ENCODE peak calls at places on chromosomes 6 and 20, in eight cellular contexts. W is stimulated activated CD4-positive, alpha-beta T cell treated with anti-CD3 and anti-CD28 coated beads, Interleukin-1b, Interleukin-23, amount 100 ng/mL, for 4 hours; X is C1 segment of cervical spinal cord; B is tibial artery; D is NCI-H774; L is heart right ventricle; M is choroid plexus epithelial cell; V is AG09319. C is an unnamed sample.

GRCh38 chr20:39751557-39752137 is 789.5 kb downstream of the DHX35 start:
- DNase-seq in W (no peak), X (no peak), B (no peak), D (no peak), L (no peak), M (no peak), V (no peak), C (no peak)

GRCh38 chr6:22043284-22043962 is 253.4 kb downstream of the PRL start:
- DNase-seq in W (no peak), X (no peak), B (no peak), D (no peak), L (peak), M (no peak), V (peak), C (no peak)

GRCh38 chr6:6915219-6915618 is 192.5 kb upstream of the RREB1 start:
- DNase-seq in W (no peak), X (no peak), B (no peak), D (peak), L (no peak), M (peak), V (no peak), C (no peak)

GRCh38 chr6:108734336-108734922 is 113.8 kb upstream of the ARMC2 start:
- DNase-seq in W (no peak), X (no peak), B (no peak), D (no peak), L (no peak), M (no peak), V (no peak), C (no peak)

GRCh38 chr6:31142356-31142755 is 3.5 kb upstream of the PSORS1C2 start:
- DNase-seq in W (no peak), X (no peak), B (no peak), D (no peak), L (no peak), M (no peak), V (no peak), C (no peak)

GRCh38 chr6:142534484-142534883 is 232.7 kb downstream of the ADGRG6 start:
- DNase-seq in W (no peak), X (no peak), B (no peak), D (no peak), L (no peak), M (no peak), V (no peak), C (no peak)

GRCh38 chr6:156336096-156336495 is 441.1 kb upstream of the ARID1B start:
- DNase-seq in W (no peak), X (no peak), B (no peak), D (no peak), L (no peak), M (no peak), V (no peak), C (no peak)

GRCh38 chr6:38973178-38974057 is 75.2 kb upstream of the GLP1R start:
- DNase-seq in W (no peak), X (no peak), B (no peak), D (peak), L (no peak), M (peak), V (peak), C (no peak)

GRCh38 chr20:49169547-49169946 is 18.6 kb downstream of the STAU1 start:
- DNase-seq in W (no peak), X (no peak), B (no peak), D (no peak), L (no peak), M (no peak), V (no peak), C (no peak)

GRCh38 chr20:20413801-20414200 is 45.9 kb downstream of the INSM1 start:
- DNase-seq in W (no peak), X (no peak), B (no peak), D (no peak), L (no peak), M (no peak), V (no peak), C (no peak)

GRCh38 chr20:47252879-47253307 is 103.6 kb downstream of the ZMYND8 start:
- DNase-seq in W (no peak), X (no peak), B (no peak), D (no peak), L (no peak), M (no peak), V (no peak), C (no peak)

GRCh38 chr6:26493258-26493657 is 6.8 kb upstream of the BTN1A1 start:
- DNase-seq in W (no peak), X (no peak), B (no peak), D (no peak), L (no peak), M (peak), V (no peak), C (no peak)

GRCh38 chr20:40986774-40987173 is 41.8 kb upstream of the TOP1 start:
- DNase-seq in W (no peak), X (no peak), B (no peak), D (no peak), L (no peak), M (no peak), V (no peak), C (no peak)

GRCh38 chr6:119524410-119524809 is 174.8 kb upstream of the MAN1A1 start:
- DNase-seq in W (no peak), X (no peak), B (no peak), D (no peak), L (no peak), M (no peak), V (no peak), C (no peak)

GRCh38 chr20:35598476-35598875 is 17.2 kb upstream of the SPAG4 start:
- DNase-seq in W (no peak), X (no peak), B (peak), D (no peak), L (no peak), M (no peak), V (no peak), C (no peak)

GRCh38 chr6:103893082-103893481 is 966.6 kb downstream of the HACE1 start:
- DNase-seq in W (no peak), X (no peak), B (no peak), D (no peak), L (no peak), M (peak), V (no peak), C (no peak)

GRCh38 chr20:58583586-58583985 is 67.5 kb upstream of the STX16 start:
- DNase-seq in W (no peak), X (no peak), B (peak), D (no peak), L (no peak), M (no peak), V (no peak), C (no peak)

GRCh38 chr6:168961257-168961656 is 292.4 kb downstream of the THBS2 start:
- DNase-seq in W (no peak), X (no peak), B (no peak), D (no peak), L (no peak), M (no peak), V (no peak), C (no peak)

GRCh38 chr6:144922120-144922722 is 637.1 kb downstream of the UTRN start:
- DNase-seq in W (no peak), X (no peak), B (no peak), D (no peak), L (no peak), M (peak), V (peak), C (no peak)

GRCh38 chr6:36360241-36361054 is 23.8 kb upstream of the BNIP5 start:
- DNase-seq in W (peak), X (peak), B (peak), D (peak), L (peak), M (peak), V (peak), C (peak)

C was measured in stimulated activated effector memory CD8-positive, alpha-beta T cell treated with anti-CD3 and anti-CD28 coated beads, Interleukin-12 subunit alpha, Interleukin-12 subunit beta, amount 100 ng/mL, for 72 hours.